ENCODE peak calls at places on chromosomes 11 and 22, in eight cellular contexts. E, P, V, K, B, Z, A and F are unnamed samples.

GRCh38 chr11:82714346-82715174 is 19.1 kb downstream of the FAM181B start:
- DNase-seq in V (no peak), P (no peak), Z (no peak), A (no peak), E (no peak), K (no peak), B (no peak), F (no peak)

GRCh38 chr11:10900686-10901415 is 43.0 kb upstream of the ZBED5 start:
- DNase-seq in E (no peak), B (peak; percentile 57), Z (no peak), V (no peak), A (no peak), P (peak; percentile 65), K (no peak), F (no peak)

GRCh38 chr11:10925149-10925926 is 67.5 kb upstream of the ZBED5 start:
- DNase-seq in B (no peak), P (peak; percentile 66), V (no peak), A (no peak), Z (peak; percentile 76), E (no peak), K (no peak), F (no peak)

GRCh38 chr11:96267001-96267489 is 76.0 kb downstream of the MAML2 start:
- DNase-seq in Z (no peak), P (no peak), E (no peak), V (no peak), B (no peak), A (no peak), K (no peak), F (no peak)

GRCh38 chr11:21560466-21560975 is 632.4 kb upstream of the ANO5 start:
- DNase-seq in A (no peak), V (no peak), Z (no peak), B (no peak), E (no peak), P (no peak), K (no peak), F (no peak)

GRCh38 chr11:22920939-22921565 is 60.8 kb upstream of the CCDC179 start:
- DNase-seq in V (no peak), A (no peak), K (no peak), Z (no peak), E (no peak), B (peak; percentile 76), P (no peak), F (no peak)

GRCh38 chr22:35359380-35360065 is 21.4 kb upstream of the HMOX1 start:
- DNase-seq in K (no peak), V (no peak), B (no peak), Z (no peak), E (no peak), P (no peak), A (no peak), F (no peak)

GRCh38 chr11:121237686-121238658 is 54.6 kb upstream of the SC5D start:
- DNase-seq in K (no peak), Z (no peak), P (no peak), V (no peak), A (no peak), B (peak; percentile 62), E (peak; percentile 39), F (no peak)

GRCh38 chr22:19821523-19822300 is 33.0 kb downstream of the GNB1L start:
- DNase-seq in K (no peak), E (no peak), B (no peak), V (peak; percentile 58), Z (no peak), P (no peak), A (no peak), F (no peak)

GRCh38 chr11:62124186-62125113 is 639 bp downstream of the INCENP start:
- DNase-seq in B (peak; percentile 52), Z (no peak), E (no peak), A (no peak), V (no peak), P (peak; percentile 63), K (no peak), F (no peak)

GRCh38 chr11:117822522-117823033 is 2.0 kb downstream of the FXYD2 start:
- DNase-seq in E (peak; percentile 15), B (no peak), V (no peak), Z (no peak), K (peak; percentile 64), P (no peak), A (no peak), F (peak; percentile 38)

GRCh38 chr22:42388130-42388797 is 43.9 kb downstream of the NFAM1 start:
- DNase-seq in B (peak; percentile 17), K (no peak), A (no peak), Z (no peak), P (peak; percentile 48), E (no peak), V (no peak), F (no peak)

GRCh38 chr11:60563553-60564235 is 48.5 kb downstream of the MS4A13 start:
- DNase-seq in E (no peak), V (no peak), P (no peak), A (no peak), Z (no peak), B (no peak), K (no peak), F (no peak)

GRCh38 chr11:75031224-75031753 is 42.6 kb downstream of the NEU3 start:
- DNase-seq in V (no peak), E (no peak), A (no peak), B (peak; percentile 97), P (peak; percentile 35), K (no peak), Z (peak; percentile 70), F (no peak)

GRCh38 chr11:33606762-33607161 is 93.9 kb downstream of the C11orf91 start:
- DNase-seq in E (no peak), B (no peak), Z (no peak), A (no peak), K (no peak), V (no peak), P (no peak), F (no peak)

GRCh38 chr11:82802710-82803109 is 69.0 kb upstream of the FAM181B start:
- DNase-seq in A (no peak), P (no peak), K (no peak), Z (no peak), E (no peak), V (no peak), B (no peak), F (no peak)

GRCh38 chr11:76667271-76667818 is 3.2 kb downstream of the LRRC32 start:
- DNase-seq in V (peak; percentile 64), A (no peak), Z (no peak), B (no peak), P (no peak), E (no peak), K (peak; percentile 64), F (peak; percentile 45)

GRCh38 chr11:96154802-96155520 is 188.0 kb downstream of the MAML2 start:
- DNase-seq in P (peak; percentile 36), K (no peak), E (no peak), Z (no peak), B (peak; percentile 80), V (no peak), A (no peak), F (no peak)

GRCh38 chr11:62148271-62148980 is 24.6 kb downstream of the INCENP start:
- DNase-seq in B (no peak), A (peak; percentile 43), Z (peak; percentile 60), P (no peak), K (peak; percentile 51), V (no peak), E (no peak), F (no peak)

GRCh38 chr11:119368121-119369034 is 13.1 kb downstream of the USP2 start:
- DNase-seq in A (no peak), B (peak; percentile 34), V (no peak), Z (no peak), K (peak; percentile 54), E (peak; percentile 73), P (peak; percentile 67), F (no peak)

GRCh38 chr11:9753031-9753430 is 89.2 kb downstream of the SWAP70 start:
- DNase-seq in A (no peak), K (no peak), B (peak; percentile 83), V (no peak), P (no peak), Z (no peak), E (no peak), F (no peak)

GRCh38 chr11:105164226-105164625 is 24.7 kb upstream of the CARD18 start:
- DNase-seq in P (no peak), B (no peak), E (no peak), K (no peak), Z (no peak), V (no peak), A (no peak), F (no peak)

GRCh38 chr22:24101966-24102365 is 79.3 kb upstream of the SUSD2 start:
- DNase-seq in A (no peak), K (peak; percentile 51), E (no peak), V (peak; percentile 50), Z (no peak), P (no peak), B (no peak), F (no peak)

GRCh38 chr11:72985645-72986044 is 156.5 kb downstream of the FCHSD2 start:
- DNase-seq in Z (no peak), E (no peak), K (no peak), A (no peak), B (peak; percentile 11), P (no peak), V (no peak), F (no peak)

GRCh38 chr11:9285850-9286587 is 20.9 kb upstream of the DENND5A start:
- DNase-seq in V (peak; percentile 4), Z (no peak), P (no peak), K (no peak), A (no peak), B (no peak), E (no peak), F (peak; percentile 6)

GRCh38 chr11:126111458-126112116 is 48.9 kb upstream of the CDON start:
- DNase-seq in Z (no peak), K (peak; percentile 41), E (no peak), B (no peak), A (no peak), V (no peak), P (no peak), F (no peak)
- H3K4me1 ChIP-seq in Z (peaks cover 42% of the 10 kb centered on the region), K (no peaks in the 10 kb centered on the region), E (peaks cover 8% of the 10 kb centered on the region), B (peaks cover 37% of the 10 kb centered on the region), A (no peaks in the 10 kb centered on the region), V (peaks cover 45% of the 10 kb centered on the region), P (peaks cover 58% of the 10 kb centered on the region), F (peaks cover 22% of the 10 kb centered on the region)

GRCh38 chr11:34658071-34659015 is 37.5 kb downstream of the EHF start:
- DNase-seq in V (no peak), E (no peak), P (no peak), B (no peak), Z (no peak), K (no peak), A (no peak), F (no peak)
- H3K4me1 ChIP-seq in V (peaks cover 22% of the 10 kb centered on the region), E (no peaks in the 10 kb centered on the region), P (peaks cover 29% of the 10 kb centered on the region), B (peaks cover 3% of the 10 kb centered on the region), Z (peaks cover 18% of the 10 kb centered on the region), K (peaks cover 5% of the 10 kb centered on the region), A (peaks cover 2% of the 10 kb centered on the region), F (no peaks in the 10 kb centered on the region)

GRCh38 chr11:65419773-65420481 is 2.7 kb upstream of the NEAT1 start:
- DNase-seq in E (peak; percentile 90), V (peak; percentile 97), Z (peak; percentile 97), K (peak; percentile 94), P (peak; percentile 93), A (peak; percentile 73), B (peak; percentile 89), F (peak; percentile 93)
- H3K4me1 ChIP-seq in E (no peaks in the 10 kb centered on the region), V (peaks cover 67% of the 10 kb centered on the region), Z (peaks cover 55% of the 10 kb centered on the region), K (peaks cover 71% of the 10 kb centered on the region), P (peaks cover 57% of the 10 kb centered on the region), A (peaks cover 58% of the 10 kb centered on the region), B (peaks cover 38% of the 10 kb centered on the region), F (peaks cover 49% of the 10 kb centered on the region)

DNA sequence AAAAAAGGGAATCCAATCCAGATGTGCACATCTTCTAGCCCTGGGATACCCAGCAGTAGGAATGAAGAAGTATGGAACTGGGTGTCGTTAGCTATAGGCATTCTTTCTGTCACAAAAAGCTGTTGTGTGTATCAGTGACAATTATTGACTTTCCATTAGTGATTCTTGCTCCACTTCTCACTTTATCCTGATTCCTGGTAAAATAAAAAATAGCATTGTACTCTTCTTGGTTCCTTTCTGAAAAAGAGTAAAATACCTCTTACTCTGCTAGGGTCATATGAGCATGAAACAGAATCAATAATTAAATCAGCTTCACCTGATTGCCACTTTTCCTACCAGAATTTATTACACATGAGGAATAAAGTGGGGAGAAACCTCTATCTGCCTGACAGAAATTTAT is at the start of gene OR52E6:
- DNase-seq in K (no peak), E (no peak), A (no peak), P (no peak), B (no peak), Z (no peak), V (no peak), F (no peak)
- H3K4me1 ChIP-seq in K (no peaks in the 10 kb centered on the region), E (no peaks in the 10 kb centered on the region), A (no peaks in the 10 kb centered on the region), P (no peaks in the 10 kb centered on the region), B (no peaks in the 10 kb centered on the region), Z (no peaks in the 10 kb centered on the region), V (no peaks in the 10 kb centered on the region), F (no peaks in the 10 kb centered on the region)